ENCODE peak calls at places on chromosomes 4 and X, in nine cellular contexts. T, F, D, U, I, Z, R, W and L are unnamed samples.

GRCh38 chrX:153984351-153985178 is 12.0 kb downstream of the TMEM187 start:
- DNase-seq in I (no peak), Z (no peak), W (no peak), T (no peak), F (peak; percentile 19), D (no peak), R (no peak), U (no peak), L (peak; percentile 77)

GRCh38 chr4:111500871-111501270 is 644.4 kb upstream of the FAM241A start:
- DNase-seq in I (no peak), F (no peak), R (no peak), U (no peak), W (no peak), D (no peak), T (no peak), Z (no peak), L (no peak)

GRCh38 chr4:6205584-6205965 is 5.2 kb upstream of the JAKMIP1 start:
- DNase-seq in U (peak; percentile 64), F (no peak), W (no peak), D (no peak), R (no peak), Z (peak; percentile 21), T (peak; percentile 4), I (no peak), L (no peak)

GRCh38 chr4:8221985-8222384 is 22.9 kb downstream of the SH3TC1 start:
- DNase-seq in T (no peak), I (no peak), R (no peak), U (no peak), Z (no peak), W (no peak), F (no peak), D (no peak), L (no peak)

GRCh38 chrX:139882299-139882698 is 50.6 kb downstream of the ATP11C start:
- DNase-seq in I (no peak), W (no peak), F (no peak), R (no peak), Z (no peak), T (no peak), D (no peak), U (no peak), L (no peak)

GRCh38 chrX:56797966-56798711 is 69.1 kb downstream of the NBDY start:
- DNase-seq in W (peak; percentile 48), D (no peak), U (peak; percentile 77), R (no peak), F (peak; percentile 40), I (peak; percentile 1), Z (no peak), T (peak; percentile 26), L (peak; percentile 69)

GRCh38 chr4:42344260-42344659 is 53.0 kb upstream of the SHISA3 start:
- DNase-seq in U (no peak), D (no peak), I (no peak), W (no peak), R (no peak), F (no peak), Z (no peak), T (no peak), L (no peak)

GRCh38 chrX:70030242-70030823 is 19.4 kb downstream of the AWAT2 start:
- DNase-seq in F (peak; percentile 35), R (peak; percentile 61), Z (peak; percentile 65), T (peak; percentile 43), D (peak; percentile 22), U (no peak), I (peak; percentile 13), W (no peak), L (peak; percentile 45)

GRCh38 chr4:151205722-151206121 is 71.2 kb upstream of the PRSS48 start:
- DNase-seq in Z (no peak), F (no peak), I (no peak), U (no peak), R (no peak), T (no peak), D (no peak), W (no peak), L (no peak)

GRCh38 chrX:109672239-109672638 is 47.3 kb upstream of the KCNE5 start:
- DNase-seq in Z (no peak), D (no peak), W (no peak), R (no peak), U (no peak), F (no peak), I (no peak), T (no peak), L (no peak)

GRCh38 chr4:38315296-38315695 is 348.7 kb upstream of the KLF3 start:
- DNase-seq in F (no peak), R (no peak), U (no peak), T (no peak), D (no peak), I (no peak), Z (no peak), W (no peak), L (no peak)

GRCh38 chr4:148998719-148999118 is 556.5 kb upstream of the NR3C2 start:
- DNase-seq in R (peak; percentile 4), T (no peak), W (no peak), I (no peak), F (no peak), U (no peak), D (no peak), Z (no peak), L (no peak)

GRCh38 chr4:59455751-59456150 is 1744.4 kb upstream of the ADGRL3 start:
- DNase-seq in Z (no peak), T (no peak), D (no peak), U (no peak), W (no peak), F (no peak), R (no peak), I (no peak), L (no peak)

GRCh38 chr4:96809563-96809962 is 969.7 kb downstream of the PDHA2 start:
- DNase-seq in Z (no peak), F (no peak), I (no peak), R (no peak), D (no peak), W (no peak), T (no peak), U (no peak), L (no peak)

GRCh38 chr4:40395908-40396806 is 61.0 kb downstream of the CHRNA9 start:
- DNase-seq in D (no peak), I (peak; percentile 57), Z (peak; percentile 54), R (peak; percentile 25), U (no peak), F (peak; percentile 91), W (peak; percentile 69), T (peak; percentile 94), L (no peak)

GRCh38 chr4:63563288-63564014 is 845.8 kb downstream of the TECRL start:
- DNase-seq in F (no peak), U (no peak), Z (no peak), T (no peak), D (no peak), I (no peak), R (peak; percentile 5), W (no peak), L (no peak)

GRCh38 chrX:11100281-11101035 is 10.7 kb upstream of the HCCS start:
- DNase-seq in Z (peak; percentile 70), T (peak; percentile 34), R (peak; percentile 73), W (no peak), F (no peak), I (peak; percentile 20), U (no peak), D (peak; percentile 0), L (no peak)

GRCh38 chrX:152830312-152831305 is at the start of the genes CETN2 and NSDHL:
- DNase-seq in R (peak; percentile 97), D (peak; percentile 89), U (peak; percentile 99), I (peak; percentile 96), Z (peak; percentile 97), W (peak; percentile 96), F (peak; percentile 93), T (peak; percentile 95), L (peak; percentile 96)
- TF ChIP-seq POLR2A in R (peak; percentile 74), D (peak; percentile 58), U (no peak), I (peak; percentile 63), Z (peak; percentile 65), W (peak; percentile 2), F (peak; percentile 57), T (no peak), L (no peak)

DNA sequence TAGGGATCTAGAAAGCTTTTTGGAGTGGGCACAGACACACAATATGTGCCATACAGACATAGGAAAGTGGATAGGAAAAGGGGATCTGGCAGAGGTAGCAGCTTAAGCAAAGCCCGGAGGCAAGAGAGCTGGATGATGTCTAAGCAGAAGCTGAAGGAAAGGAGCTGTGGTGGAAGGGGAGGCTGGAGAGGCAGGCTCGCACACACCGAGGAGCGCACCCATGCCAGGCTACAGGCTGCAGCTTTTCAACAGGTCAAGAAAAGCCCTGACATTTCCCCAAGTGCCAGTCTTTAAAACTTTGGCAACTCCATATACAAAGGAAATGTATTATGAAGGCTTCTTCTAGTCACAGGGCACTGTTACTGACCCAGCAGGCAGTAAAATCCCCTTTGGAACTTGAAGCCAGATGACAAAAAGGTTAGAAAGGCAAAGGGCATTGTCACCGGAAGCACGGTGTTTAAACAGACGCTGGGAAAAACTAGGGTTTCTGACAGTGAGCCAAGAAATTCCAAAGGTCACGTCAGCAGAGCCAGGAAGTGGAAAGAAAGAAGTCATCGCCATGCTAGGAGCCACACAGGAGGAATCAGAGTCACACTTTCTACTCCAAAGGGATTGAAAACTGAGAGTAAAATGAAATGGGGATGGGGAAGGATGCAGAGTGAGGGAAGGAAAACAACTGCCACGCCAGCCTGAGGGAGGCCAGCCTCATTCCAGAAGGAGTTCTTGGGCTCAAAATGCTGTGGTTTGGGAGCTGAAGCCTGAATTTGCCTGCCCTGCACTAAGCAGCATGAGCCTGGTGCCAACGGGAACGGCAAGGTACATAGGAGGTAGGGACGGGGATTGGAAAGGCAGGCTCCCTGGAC is 67.1 kb downstream of the SOWAHB start:
- DNase-seq in W (no peak), Z (peak; percentile 82), D (peak; percentile 22), R (peak; percentile 88), U (no peak), F (peak; percentile 22), I (peak; percentile 79), T (peak; percentile 61), L (no peak)
- TF ChIP-seq POLR2A in W (no peak), Z (peak; percentile 74), D (no peak), R (no peak), U (no peak), F (no peak), I (peak; percentile 83), T (no peak), L (no peak)

DNA sequence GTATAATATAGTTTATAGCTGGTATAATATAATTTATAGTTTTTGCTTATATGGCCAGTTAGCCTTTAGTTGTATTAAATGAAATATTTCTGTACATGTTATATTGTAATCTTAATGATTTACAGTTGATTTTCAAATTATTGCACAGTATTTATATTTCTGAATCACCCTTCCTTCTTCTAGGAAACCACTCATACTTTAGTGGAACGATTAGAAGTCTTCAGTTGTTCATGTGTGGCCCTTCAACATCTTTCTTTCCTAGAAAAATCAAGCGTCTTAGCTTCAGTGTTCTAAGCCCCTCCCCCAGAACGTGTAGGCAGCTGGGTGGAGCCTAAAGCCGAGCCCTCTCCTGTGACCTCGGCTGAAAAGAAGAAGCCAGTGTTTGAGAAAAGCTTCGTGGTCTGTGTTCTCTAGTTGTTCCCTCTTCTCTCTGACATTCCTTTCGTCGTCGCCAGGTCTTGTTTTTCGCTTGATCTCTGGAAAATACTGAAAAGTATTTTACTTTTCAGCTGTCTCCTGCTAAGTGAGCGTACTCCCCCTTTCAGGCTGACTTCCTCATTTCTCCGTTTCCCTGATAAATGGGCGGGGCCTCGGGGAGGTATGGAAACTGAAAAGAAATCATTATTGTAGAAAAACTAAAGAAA is at the start of gene C4orf33:
- DNase-seq in R (peak; percentile 71), Z (peak; percentile 90), T (peak; percentile 74), W (peak; percentile 76), D (peak; percentile 27), F (peak; percentile 80), U (peak; percentile 93), I (peak; percentile 76), L (peak; percentile 92)
- TF ChIP-seq POLR2A in R (no peak), Z (no peak), T (no peak), W (no peak), D (peak; percentile 41), F (peak; percentile 48), U (no peak), I (peak; percentile 45), L (no peak)

GRCh38 chr4:26320453-26321325 is at the start of gene RBPJ:
- DNase-seq in I (peak; percentile 90), T (peak; percentile 88), D (peak; percentile 69), F (peak; percentile 89), U (peak; percentile 98), Z (peak; percentile 94), W (peak; percentile 96), R (peak; percentile 92), L (peak; percentile 95)
- TF ChIP-seq POLR2A in I (peak; percentile 73), T (no peak), D (peak; percentile 43), F (peak; percentile 82), U (no peak), Z (no peak), W (peak; percentile 45), R (peak; percentile 41), L (peak; percentile 17)